ENCODE peak calls at places on chromosomes 11 and 22, in eight cellular contexts. L is cardiac muscle cell, G is colonic mucosa, D is stomach, Q is MM.1S, T is lower lobe of right lung, C is right lobe of liver, K is upper lobe of left lung. W is an unnamed sample. For H3K9me3, the result is how much of the 10 kb centered on the place peaks cover.

GRCh38 chr11:3000032-3000961 is 8.2 kb upstream of the NAP1L4 start:
- DNase-seq in L (peak), G (no peak), D (peak), Q (no peak), T (peak), C (peak), K (peak), W (no peak)

GRCh38 chr11:66883021-66883968 is 26.4 kb downstream of the LRFN4 start:
- DNase-seq in L (peak), G (peak), D (peak), Q (peak), T (peak), C (no peak), K (peak), W (no peak)

GRCh38 chr11:60625262-60625661 is 74.2 kb upstream of the MS4A8 start:
- DNase-seq in L (peak), G (peak), D (peak), Q (peak), T (no peak), C (no peak), K (peak), W (no peak)

GRCh38 chr11:1825785-1826451 is 8.9 kb upstream of the SYT8 start:
- DNase-seq in L (no peak), G (no peak), D (no peak), Q (no peak), T (peak), C (no peak), K (no peak), W (no peak)

GRCh38 chr11:79100093-79100704 is 340.6 kb downstream of the TENM4 start:
- DNase-seq in L (peak), G (peak), D (peak), Q (peak), T (no peak), C (no peak), K (peak), W (no peak)

GRCh38 chr11:134980819-134981710 is 569.0 kb upstream of the B3GAT1 start:
- DNase-seq in L (no peak), G (no peak), D (no peak), Q (no peak), T (no peak), C (no peak), K (no peak), W (no peak)

GRCh38 chr22:30232716-30233218 is 13.8 kb downstream of the LIF start:
- DNase-seq in L (no peak), G (no peak), D (no peak), Q (no peak), T (no peak), C (no peak), K (no peak), W (no peak)

GRCh38 chr11:17541330-17541885 is 2.8 kb downstream of the USH1C start:
- DNase-seq in L (no peak), G (peak), D (no peak), Q (no peak), T (no peak), C (no peak), K (no peak), W (no peak)

GRCh38 chr11:1654388-1655167 is 25.0 kb downstream of the KRTAP5-5 start:
- DNase-seq in L (no peak), G (no peak), D (no peak), Q (no peak), T (no peak), C (peak), K (no peak), W (no peak)

GRCh38 chr11:95764267-95764898 is 25.2 kb downstream of the FAM76B start:
- DNase-seq in L (peak), G (no peak), D (no peak), Q (peak), T (no peak), C (no peak), K (no peak), W (no peak)

GRCh38 chr22:43152355-43153071 is 1.2 kb downstream of the TSPO start:
- DNase-seq in L (no peak), G (peak), D (peak), Q (peak), T (peak), C (peak), K (peak), W (peak)

GRCh38 chr11:129440028-129440630 is 64.5 kb downstream of the BARX2 start:
- DNase-seq in L (no peak), G (no peak), D (no peak), Q (no peak), T (no peak), C (no peak), K (no peak), W (no peak)

GRCh38 chr11:35138949-35139881 is at the start of gene CD44:
- DNase-seq in L (peak), G (peak), D (peak), Q (peak), T (peak), C (peak), K (peak), W (peak)

GRCh38 chr11:8906629-8907028 is 4.4 kb upstream of the AKIP1 start:
- DNase-seq in L (no peak), G (no peak), D (no peak), Q (no peak), T (no peak), C (no peak), K (no peak), W (no peak)

GRCh38 chr11:78127408-78127807 is 12.0 kb downstream of the ALG8 start:
- DNase-seq in L (no peak), G (no peak), D (no peak), Q (no peak), T (no peak), C (no peak), K (no peak), W (no peak)

GRCh38 chr11:124934862-124935547 is 842 bp downstream of the HEPACAM start:
- DNase-seq in L (no peak), G (no peak), D (no peak), Q (no peak), T (no peak), C (no peak), K (no peak), W (no peak)

GRCh38 chr22:37953437-37954179 is at the start of the genes C22orf23 and POLR2F:
- DNase-seq in L (peak), G (peak), D (peak), Q (peak), T (peak), C (peak), K (peak), W (peak)

GRCh38 chr11:122186439-122187080 is 70.5 kb upstream of the BLID start:
- DNase-seq in L (no peak), G (no peak), D (no peak), Q (no peak), T (no peak), C (no peak), K (no peak), W (no peak)

GRCh38 chr11:102522332-102523207 is 8.0 kb downstream of the MMP7 start:
- DNase-seq in L (no peak), G (no peak), D (no peak), Q (no peak), T (no peak), C (no peak), K (no peak), W (no peak)

GRCh38 chr11:18071098-18071705 is 25.1 kb upstream of the TPH1 start:
- DNase-seq in L (no peak), G (no peak), D (no peak), Q (no peak), T (no peak), C (no peak), K (no peak), W (no peak)

GRCh38 chr11:78150754-78151153 is 11.3 kb upstream of the ALG8 start:
- DNase-seq in L (no peak), G (no peak), D (no peak), Q (no peak), T (no peak), C (no peak), K (no peak), W (no peak)

GRCh38 chr11:122115520-122116343 is at the start of gene BLID:
- DNase-seq in L (peak), G (no peak), D (peak), Q (no peak), T (peak), C (no peak), K (peak), W (no peak)

GRCh38 chr11:117825538-117826359 is 1.2 kb upstream of the FXYD2 start:
- DNase-seq in L (no peak), G (no peak), D (peak), Q (no peak), T (no peak), C (no peak), K (peak), W (no peak)

GRCh38 chr22:20233351-20234313 is 34.5 kb downstream of the RTN4R start:
- DNase-seq in L (no peak), G (no peak), D (no peak), Q (no peak), T (no peak), C (no peak), K (no peak), W (no peak)
- H3K9me3 ChIP-seq in L (under half), G (under half), D (under half), Q (under half), T (under half), C (under half), K (under half), W (under half)

DNA sequence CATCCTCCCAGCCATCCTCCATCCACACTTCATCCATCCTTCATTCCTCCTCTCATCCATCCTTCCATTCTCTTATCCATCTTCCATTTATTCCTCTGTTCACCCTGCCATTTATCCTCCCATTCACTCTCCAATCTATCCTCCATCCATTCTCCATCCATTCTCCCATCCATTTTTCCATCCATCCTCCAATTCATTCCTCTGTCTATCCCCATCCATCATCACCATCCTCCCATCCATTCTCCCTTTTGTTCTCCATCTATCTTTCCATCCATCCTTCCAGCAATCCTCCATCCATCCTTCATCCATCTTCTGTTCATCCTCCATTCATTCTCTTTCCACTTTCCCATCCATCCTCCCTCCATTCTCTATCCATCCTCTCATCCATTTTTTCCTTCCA is 28.7 kb downstream of the IGLL1 start:
- DNase-seq in L (no peak), G (no peak), D (no peak), Q (no peak), T (no peak), C (no peak), K (no peak), W (no peak)
- H3K9me3 ChIP-seq in L (under half), G (under half), D (under half), Q (under half), T (under half), C (under half), K (under half), W (under half)

DNA sequence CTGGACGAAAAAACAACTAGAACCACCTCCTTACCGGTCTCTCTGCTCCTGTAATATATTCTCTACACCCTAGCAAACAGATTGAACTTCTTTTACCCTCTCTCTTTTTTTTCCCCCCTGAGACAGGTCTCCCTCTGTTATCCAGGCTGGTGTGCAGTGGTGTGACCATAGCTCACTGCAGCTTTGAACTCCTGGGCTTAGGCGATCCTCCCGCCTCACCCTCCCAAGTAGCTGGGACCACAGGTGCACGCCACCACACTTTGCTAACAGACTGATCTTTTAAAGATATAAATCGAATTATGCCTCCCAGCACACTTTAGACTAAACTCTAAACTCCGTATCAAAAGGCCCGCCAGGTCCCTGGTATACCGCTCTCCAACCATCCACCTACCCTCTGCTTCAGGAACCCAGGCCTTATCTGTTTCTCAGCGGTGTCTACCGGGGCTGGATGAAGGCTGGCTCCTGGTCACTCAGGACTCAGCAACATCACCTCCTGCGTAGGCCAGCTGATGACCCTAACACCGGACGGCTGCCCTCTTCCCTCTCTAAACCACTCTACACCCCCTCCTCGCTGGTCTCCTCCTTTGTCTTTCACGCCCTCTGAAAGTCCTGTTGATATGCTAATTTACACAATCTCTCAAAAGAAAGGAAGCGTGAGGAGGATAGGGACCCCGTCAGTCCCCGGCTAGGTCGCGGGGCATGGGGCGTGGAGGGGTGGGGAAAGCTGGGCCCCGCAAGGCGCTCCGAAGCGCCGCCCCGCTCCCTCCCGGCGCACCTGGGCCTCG is 716 bp downstream of the C22orf39 start:
- DNase-seq in L (no peak), G (peak), D (no peak), Q (no peak), T (no peak), C (no peak), K (peak), W (no peak)
- H3K9me3 ChIP-seq in L (under half), G (under half), D (under half), Q (under half), T (under half), C (under half), K (under half), W (under half)

DNA sequence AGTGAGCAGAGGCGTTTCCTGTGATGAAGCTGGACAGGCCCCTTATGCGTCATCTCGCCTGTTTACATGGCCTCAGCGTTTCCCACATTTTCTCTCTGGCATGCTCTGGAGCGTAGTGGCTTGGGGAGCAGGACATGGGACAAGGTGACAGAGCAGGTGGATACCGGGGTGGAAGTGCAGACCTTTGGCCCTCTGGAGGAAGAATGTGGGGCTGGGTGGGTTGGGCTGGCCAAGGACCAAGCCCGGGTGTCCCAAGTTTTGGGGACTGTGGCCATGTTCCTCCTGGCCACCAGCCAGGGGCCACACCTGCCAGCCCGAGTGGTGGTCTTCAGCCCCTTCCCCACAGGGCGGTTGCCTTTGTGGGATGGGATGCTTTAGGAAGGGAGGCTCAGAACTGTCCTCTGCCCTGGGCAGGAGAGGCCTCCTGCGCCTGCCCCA is 446.6 kb downstream of the TBC1D22A start:
- DNase-seq in L (no peak), G (peak), D (peak), Q (no peak), T (no peak), C (no peak), K (no peak), W (no peak)
- H3K9me3 ChIP-seq in L (under half), G (under half), D (under half), Q (under half), T (under half), C (under half), K (under half), W (under half)

GRCh38 chr22:49697047-49697446 is 130.6 kb downstream of the BRD1 start:
- DNase-seq in L (no peak), G (no peak), D (no peak), Q (no peak), T (no peak), C (no peak), K (no peak), W (no peak)
- H3K9me3 ChIP-seq in L (under half), G (under half), D (under half), Q (under half), T (under half), C (under half), K (under half), W (under half)

GRCh38 chr22:47207846-47208554 is 445.6 kb downstream of the TBC1D22A start:
- DNase-seq in L (no peak), G (peak), D (peak), Q (peak), T (no peak), C (no peak), K (peak), W (no peak)

GRCh38 chr22:47206185-47206584 is 443.7 kb downstream of the TBC1D22A start:
- DNase-seq in L (no peak), G (peak), D (no peak), Q (no peak), T (no peak), C (no peak), K (no peak), W (no peak)

GRCh38 chr22:47206819-47207218 is 444.4 kb downstream of the TBC1D22A start:
- DNase-seq in L (no peak), G (no peak), D (peak), Q (no peak), T (no peak), C (no peak), K (no peak), W (no peak)

GRCh38 chr22:47205562-47205961 is 443.1 kb downstream of the TBC1D22A start:
- DNase-seq in L (no peak), G (no peak), D (peak), Q (no peak), T (no peak), C (no peak), K (no peak), W (no peak)

GRCh38 chr22:47207387-47207786 is 444.9 kb downstream of the TBC1D22A start:
- DNase-seq in L (no peak), G (peak), D (peak), Q (no peak), T (no peak), C (no peak), K (peak), W (no peak)
- H3K9me3 ChIP-seq in L (under half), G (under half), D (under half), Q (under half), T (under half), C (under half), K (under half), W (under half)

GRCh38 chr11:70738661-70739060 is 340.3 kb downstream of the CTTN start:
- DNase-seq in L (no peak), G (no peak), D (no peak), Q (no peak), T (peak), C (no peak), K (no peak), W (no peak)

GRCh38 chr11:70740475-70740825 is 342.1 kb downstream of the CTTN start:
- DNase-seq in L (no peak), G (no peak), D (no peak), Q (no peak), T (no peak), C (no peak), K (no peak), W (no peak)

GRCh38 chr11:70741085-70741484 is 342.8 kb downstream of the CTTN start:
- DNase-seq in L (no peak), G (no peak), D (no peak), Q (no peak), T (no peak), C (no peak), K (no peak), W (no peak)

GRCh38 chr11:70739091-70739490 is 340.8 kb downstream of the CTTN start:
- DNase-seq in L (no peak), G (no peak), D (no peak), Q (no peak), T (peak), C (no peak), K (no peak), W (no peak)

DNA sequence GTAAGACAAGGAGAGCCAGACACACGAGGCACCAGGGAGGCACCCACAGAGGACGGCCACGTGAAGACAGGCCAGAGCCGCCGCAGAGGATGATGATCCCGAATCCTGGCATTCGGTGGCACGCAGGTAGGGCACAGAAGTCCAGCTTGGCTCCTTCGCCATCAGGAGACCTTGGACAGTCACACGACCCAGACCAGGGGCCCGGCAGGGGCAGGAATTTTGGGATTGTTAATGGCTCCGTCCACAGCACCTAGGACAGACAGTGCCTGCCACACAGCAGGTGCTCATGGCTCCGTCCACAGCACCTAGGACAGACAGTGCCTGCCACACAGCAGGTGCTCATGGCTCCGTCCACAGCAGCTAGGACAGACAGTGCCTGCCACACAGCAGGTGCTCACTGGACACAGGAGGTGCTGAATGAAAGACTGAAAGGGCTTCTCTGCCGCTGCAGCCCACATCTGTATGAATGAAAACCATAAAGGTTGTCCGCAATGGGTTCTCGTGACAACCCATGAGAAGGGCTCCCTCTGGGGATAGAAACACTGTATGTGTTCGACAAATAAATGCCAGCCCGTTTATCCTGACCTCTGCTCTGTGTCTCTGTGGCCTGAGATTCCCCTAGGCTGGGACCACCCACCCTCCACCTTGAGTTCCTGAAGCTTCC is 341.6 kb downstream of the CTTN start:
- DNase-seq in L (peak), G (no peak), D (no peak), Q (no peak), T (peak), C (no peak), K (no peak), W (no peak)
- H3K9me3 ChIP-seq in L (under half), G (under half), D (under half), Q (under half), T (under half), C (under half), K (under half), W (under half)